ENCODE peak calls at places on chromosomes 4 and X, in six cellular contexts. D is IMR-90, C is HepG2, U is neuronal stem cell, J is mammary epithelial cell, N is PC-3. I is an unnamed sample.

GRCh38 chr4:110586137-110586850 is 36.6 kb downstream of the PITX2 start:
- DNase-seq in U (no peak), D (peak), N (peak), C (no peak), J (peak), I (peak)

GRCh38 chr4:2615821-2616220 is 79.4 kb downstream of the FAM193A start:
- DNase-seq in C (no peak), J (no peak), U (no peak), N (no peak), D (no peak), I (no peak)

GRCh38 chr4:169823685-169824084 is 65.9 kb upstream of the HPF1 start:
- DNase-seq in N (peak), D (peak), C (peak), U (peak), J (peak), I (peak)

GRCh38 chr4:94159790-94160189 is 47.9 kb upstream of the SMARCAD1 start:
- DNase-seq in C (no peak), D (no peak), U (no peak), N (no peak), J (peak), I (no peak)

GRCh38 chr4:93467484-93468155 is 360.9 kb upstream of the ATOH1 start:
- DNase-seq in U (peak), N (no peak), C (no peak), D (no peak), J (no peak), I (no peak)

GRCh38 chr4:1610791-1611500 is 73.2 kb downstream of the FAM53A start:
- DNase-seq in N (no peak), C (no peak), D (no peak), U (no peak), J (no peak), I (no peak)

GRCh38 chrX:34586507-34586906 is 70.6 kb downstream of the TMEM47 start:
- DNase-seq in U (no peak), N (no peak), C (no peak), J (no peak), D (no peak), I (no peak)

GRCh38 chrX:150731795-150732194 is 38.6 kb downstream of the MTMR1 start:
- DNase-seq in D (peak), U (no peak), N (peak), C (no peak), J (peak), I (no peak)

GRCh38 chr4:164446516-164446915 is 307.4 kb upstream of the SMIM31 start:
- DNase-seq in C (no peak), D (peak), U (no peak), N (peak), J (peak), I (no peak)

GRCh38 chr4:109979932-109980717 is 67.4 kb downstream of the EGF start:
- DNase-seq in U (no peak), N (peak), J (peak), C (no peak), D (peak), I (no peak)

GRCh38 chr4:130210871-130211270 is 1114.9 kb downstream of the C4orf33 start:
- DNase-seq in N (peak), C (no peak), D (no peak), J (peak), U (no peak), I (no peak)

GRCh38 chr4:110412354-110412753 is 63.6 kb upstream of the ENPEP start:
- DNase-seq in D (no peak), J (no peak), N (no peak), U (no peak), C (no peak), I (no peak)

GRCh38 chr4:87734084-87734483 is 65.3 kb upstream of the IBSP start:
- DNase-seq in J (no peak), U (no peak), C (no peak), N (no peak), D (no peak), I (no peak)

GRCh38 chr4:48909697-48910096 is 3.1 kb upstream of the OCIAD2 start:
- DNase-seq in N (peak), U (peak), J (peak), D (peak), C (no peak), I (no peak)

GRCh38 chrX:123878177-123878576 is 18.3 kb downstream of the XIAP start:
- DNase-seq in D (peak), C (no peak), J (no peak), U (no peak), N (no peak), I (peak)

GRCh38 chrX:133444952-133445831 is 29.9 kb upstream of the GPC4 start:
- DNase-seq in D (no peak), J (peak), N (peak), C (no peak), U (no peak), I (no peak)

GRCh38 chr4:10002278-10002677 is 19.0 kb downstream of the SLC2A9 start:
- DNase-seq in C (peak), J (no peak), N (no peak), U (no peak), D (no peak), I (no peak)

GRCh38 chr4:44016582-44017421 is 431.8 kb downstream of the KCTD8 start:
- DNase-seq in J (no peak), U (no peak), D (peak), C (peak), N (no peak), I (no peak)

GRCh38 chrX:49171752-49172279 is at the start of gene PLP2:
- DNase-seq in J (peak), C (no peak), D (peak), N (peak), U (no peak), I (peak)

GRCh38 chr4:47686294-47686872 is 151.5 kb downstream of the CORIN start:
- DNase-seq in D (peak), N (peak), C (peak), J (peak), U (peak), I (peak)

GRCh38 chrX:20527458-20528099 is 260.9 kb upstream of the RPS6KA3 start:
- DNase-seq in N (peak), J (no peak), C (peak), U (no peak), D (peak), I (peak)

GRCh38 chrX:19958530-19959486 is 32.1 kb downstream of the BCLAF3 start:
- DNase-seq in U (no peak), J (no peak), C (peak), D (peak), N (peak), I (no peak)

GRCh38 chr4:22487333-22487732 is 28.5 kb downstream of the ADGRA3 start:
- DNase-seq in D (no peak), N (no peak), U (no peak), C (peak), J (no peak), I (no peak)

GRCh38 chr4:39323836-39324235 is 42.3 kb downstream of the RFC1 start:
- DNase-seq in D (no peak), C (no peak), N (no peak), U (no peak), J (no peak), I (no peak)

GRCh38 chrX:42491145-42491907 is 286.6 kb downstream of the PPP1R2C start:
- DNase-seq in U (no peak), C (no peak), D (no peak), J (no peak), N (no peak), I (peak)

GRCh38 chrX:130975947-130976346 is 72.9 kb upstream of the ENOX2 start:
- DNase-seq in N (peak), C (peak), D (peak), J (peak), U (peak), I (peak)

GRCh38 chr4:3388461-3389185 is 53.1 kb upstream of the HGFAC start:
- DNase-seq in D (peak), U (no peak), J (peak), C (no peak), N (peak), I (no peak)

GRCh38 chr4:13584481-13584880 is 40.2 kb upstream of the NKX3-2 start:
- DNase-seq in N (peak), J (no peak), D (no peak), U (no peak), C (no peak), I (no peak)

GRCh38 chr4:105902550-105903262 is 7.4 kb downstream of the NPNT start:
- DNase-seq in J (no peak), D (no peak), U (no peak), C (no peak), N (no peak), I (no peak)

GRCh38 chr4:183443609-183444148 is 757 bp upstream of the CDKN2AIP start:
- DNase-seq in U (no peak), D (peak), J (no peak), N (peak), C (no peak), I (no peak)

GRCh38 chr4:136680271-136680670 is 852.0 kb downstream of the PCDH18 start:
- DNase-seq in D (peak), J (no peak), U (no peak), N (peak), C (no peak), I (no peak)

GRCh38 chrX:72568406-72569092 is 4.1 kb downstream of the HDAC8 start:
- DNase-seq in N (peak), D (peak), C (no peak), U (no peak), J (no peak), I (no peak)

GRCh38 chr4:31193516-31193915 is 473.3 kb downstream of the PCDH7 start:
- DNase-seq in N (peak), D (no peak), U (no peak), J (no peak), C (no peak), I (no peak)

DNA sequence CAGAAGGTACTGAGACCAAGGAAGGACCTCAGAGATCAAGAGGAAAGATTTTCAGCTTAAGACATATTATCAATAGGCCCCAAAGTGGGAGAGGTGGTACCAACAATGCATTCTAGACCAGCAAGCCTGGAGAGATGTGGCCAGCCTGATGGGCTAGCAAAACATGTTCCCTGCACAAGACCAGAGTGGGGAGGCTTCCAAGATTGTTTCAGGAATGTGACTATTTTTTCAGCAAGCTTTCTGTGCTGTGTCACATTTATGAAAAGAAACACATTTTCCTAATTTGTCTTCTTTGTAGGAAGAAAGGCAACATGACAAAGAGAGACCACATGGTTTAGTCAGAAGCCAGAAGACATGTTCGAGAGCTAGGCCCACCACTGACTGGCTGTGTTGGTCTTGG is 256.2 kb upstream of the SFRP2 start:
- DNase-seq in N (no peak), C (no peak), U (no peak), D (no peak), J (no peak), I (no peak)
- H3K4me2 ChIP-seq in N (no peak), C (no peak), U (no peak), D (no peak), J (no peak), I (no peak)

GRCh38 chrX:137988470-137988869 is 422.5 kb downstream of the ZIC3 start:
- DNase-seq in U (no peak), J (no peak), N (no peak), C (no peak), D (no peak), I (no peak)
- H3K27ac ChIP-seq in U (no peak), J (no peak), N (no peak), C (no peak), D (no peak), I (no peak)

GRCh38 chr4:147310312-147310711 is 170.6 kb upstream of the EDNRA start:
- DNase-seq in J (no peak), N (no peak), C (no peak), U (peak), D (no peak), I (no peak)

GRCh38 chr4:147309434-147309833 is 171.5 kb upstream of the EDNRA start:
- DNase-seq in J (no peak), D (peak), C (no peak), N (no peak), U (no peak), I (no peak)

GRCh38 chr4:147312376-147313046 is 168.4 kb upstream of the EDNRA start:
- DNase-seq in U (no peak), N (peak), J (no peak), C (no peak), D (peak), I (no peak)

GRCh38 chr4:147311956-147312355 is 168.9 kb upstream of the EDNRA start:
- DNase-seq in U (no peak), N (no peak), J (no peak), D (no peak), C (no peak), I (no peak)

GRCh38 chr4:147313114-147313513 is 167.8 kb upstream of the EDNRA start:
- DNase-seq in N (no peak), C (no peak), U (no peak), J (no peak), D (no peak), I (no peak)
- H3K4me2 ChIP-seq in N (no peak), C (no peak), U (no peak), J (no peak), D (no peak), I (no peak)

DNA sequence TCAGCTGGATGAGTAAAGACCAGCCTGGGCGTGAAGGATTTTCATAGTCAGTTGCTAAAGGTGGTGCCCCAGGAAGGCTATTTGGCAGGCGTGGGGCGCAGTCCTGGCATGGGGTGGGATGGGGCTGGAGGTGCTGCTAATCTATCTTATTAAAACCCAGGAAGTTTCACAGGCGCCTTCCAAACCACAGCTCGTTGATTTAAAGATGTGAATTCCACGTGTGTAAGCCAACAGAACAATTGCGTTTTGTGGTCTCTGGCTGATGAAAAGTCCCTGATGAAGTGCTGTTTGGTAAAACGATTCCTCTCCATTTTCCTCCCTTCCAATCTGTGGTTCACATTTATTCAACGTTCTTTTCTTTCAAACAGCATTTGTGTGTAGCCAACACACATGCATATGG is 105.0 kb downstream of the TBL1X start:
- DNase-seq in D (no peak), U (no peak), N (no peak), J (no peak), C (no peak), I (no peak)
- H3K27ac ChIP-seq in D (no peak), U (no peak), N (no peak), J (no peak), C (no peak), I (no peak)

I was measured in OCI-LY7.